ENCODE peak calls at places on chromosome 1, in seven cellular contexts. One of them, this sample, is unnamed.
A peak's percentile ranks its signal among the peaks of the same experiment; 100 is the strongest.

GRCh38 chr1:204442376-204443259 is 31.0 kb upstream of the PPP1R15B start:
- DNase-seq in neural crest cell: no peak
- DNase-seq in epithelial cell of esophagus: no peak
- DNase-seq in M059J: no peak
- DNase-seq in SHP77 treated with DMSO at 0.1 percent for 48 hours: no peak
- DNase-seq in endothelial cell: no peak
- DNase-seq in activated CD8-positive, alpha-beta memory T cell treated with anti-CD3 and anti-CD28 coated beads for 4 hours: no peak
- DNase-seq in this sample: no peak

GRCh38 chr1:44072204-44072603 is 40.9 kb upstream of the SLC6A9 start:
- DNase-seq in neural crest cell: no peak
- DNase-seq in epithelial cell of esophagus: peak; percentile 77
- DNase-seq in M059J: peak; percentile 88
- DNase-seq in SHP77 treated with DMSO at 0.1 percent for 48 hours: no peak
- DNase-seq in endothelial cell: no peak
- DNase-seq in activated CD8-positive, alpha-beta memory T cell treated with anti-CD3 and anti-CD28 coated beads for 4 hours: no peak
- DNase-seq in this sample: peak; percentile 48

GRCh38 chr1:107529511-107530149 is 388.8 kb downstream of the NTNG1 start:
- DNase-seq in neural crest cell: peak; percentile 2
- DNase-seq in epithelial cell of esophagus: peak; percentile 79
- DNase-seq in M059J: peak; percentile 63
- DNase-seq in SHP77 treated with DMSO at 0.1 percent for 48 hours: peak; percentile 75
- DNase-seq in endothelial cell: peak; percentile 29
- DNase-seq in activated CD8-positive, alpha-beta memory T cell treated with anti-CD3 and anti-CD28 coated beads for 4 hours: no peak
- DNase-seq in this sample: peak; percentile 81

GRCh38 chr1:58290685-58291372 is 255.7 kb downstream of the OMA1 start:
- DNase-seq in neural crest cell: peak; percentile 62
- DNase-seq in epithelial cell of esophagus: peak; percentile 42
- DNase-seq in M059J: peak; percentile 48
- DNase-seq in SHP77 treated with DMSO at 0.1 percent for 48 hours: no peak
- DNase-seq in endothelial cell: peak; percentile 70
- DNase-seq in activated CD8-positive, alpha-beta memory T cell treated with anti-CD3 and anti-CD28 coated beads for 4 hours: no peak
- DNase-seq in this sample: peak; percentile 0

GRCh38 chr1:94883688-94884087 is 43.2 kb downstream of the CNN3 start:
- DNase-seq in neural crest cell: no peak
- DNase-seq in epithelial cell of esophagus: no peak
- DNase-seq in M059J: peak; percentile 66
- DNase-seq in SHP77 treated with DMSO at 0.1 percent for 48 hours: no peak
- DNase-seq in endothelial cell: no peak
- DNase-seq in activated CD8-positive, alpha-beta memory T cell treated with anti-CD3 and anti-CD28 coated beads for 4 hours: no peak
- DNase-seq in this sample: no peak

GRCh38 chr1:115199416-115200132 is 110.3 kb upstream of the TSPAN2 start:
- DNase-seq in neural crest cell: no peak
- DNase-seq in epithelial cell of esophagus: no peak
- DNase-seq in M059J: no peak
- DNase-seq in SHP77 treated with DMSO at 0.1 percent for 48 hours: no peak
- DNase-seq in endothelial cell: no peak
- DNase-seq in activated CD8-positive, alpha-beta memory T cell treated with anti-CD3 and anti-CD28 coated beads for 4 hours: no peak
- DNase-seq in this sample: no peak

GRCh38 chr1:182149411-182149965 is 88.0 kb upstream of the ZNF648 start:
- DNase-seq in neural crest cell: no peak
- DNase-seq in epithelial cell of esophagus: peak; percentile 84
- DNase-seq in M059J: peak; percentile 80
- DNase-seq in SHP77 treated with DMSO at 0.1 percent for 48 hours: no peak
- DNase-seq in endothelial cell: no peak
- DNase-seq in activated CD8-positive, alpha-beta memory T cell treated with anti-CD3 and anti-CD28 coated beads for 4 hours: no peak
- DNase-seq in this sample: peak; percentile 70

GRCh38 chr1:10612446-10613160 is 137.9 kb downstream of the PEX14 start:
- DNase-seq in neural crest cell: no peak
- DNase-seq in epithelial cell of esophagus: no peak
- DNase-seq in M059J: no peak
- DNase-seq in SHP77 treated with DMSO at 0.1 percent for 48 hours: no peak
- DNase-seq in endothelial cell: no peak
- DNase-seq in activated CD8-positive, alpha-beta memory T cell treated with anti-CD3 and anti-CD28 coated beads for 4 hours: no peak
- DNase-seq in this sample: no peak

GRCh38 chr1:39050001-39050400 is 23.9 kb downstream of the NDUFS5 start:
- DNase-seq in neural crest cell: no peak
- DNase-seq in epithelial cell of esophagus: no peak
- DNase-seq in M059J: no peak
- DNase-seq in SHP77 treated with DMSO at 0.1 percent for 48 hours: no peak
- DNase-seq in endothelial cell: no peak
- DNase-seq in activated CD8-positive, alpha-beta memory T cell treated with anti-CD3 and anti-CD28 coated beads for 4 hours: no peak
- DNase-seq in this sample: no peak

GRCh38 chr1:161185732-161186311 is 8.5 kb upstream of the B4GALT3 start:
- DNase-seq in neural crest cell: no peak
- DNase-seq in epithelial cell of esophagus: no peak
- DNase-seq in M059J: no peak
- DNase-seq in SHP77 treated with DMSO at 0.1 percent for 48 hours: no peak
- DNase-seq in endothelial cell: no peak
- DNase-seq in activated CD8-positive, alpha-beta memory T cell treated with anti-CD3 and anti-CD28 coated beads for 4 hours: no peak
- DNase-seq in this sample: peak; percentile 84

GRCh38 chr1:56963667-56964066 is 2.1 kb downstream of the C8B start:
- DNase-seq in neural crest cell: no peak
- DNase-seq in epithelial cell of esophagus: peak; percentile 38
- DNase-seq in M059J: no peak
- DNase-seq in SHP77 treated with DMSO at 0.1 percent for 48 hours: no peak
- DNase-seq in endothelial cell: no peak
- DNase-seq in activated CD8-positive, alpha-beta memory T cell treated with anti-CD3 and anti-CD28 coated beads for 4 hours: no peak
- DNase-seq in this sample: no peak

GRCh38 chr1:9630331-9631081 is 21.0 kb upstream of the PIK3CD start:
- DNase-seq in neural crest cell: no peak
- DNase-seq in epithelial cell of esophagus: no peak
- DNase-seq in M059J: no peak
- DNase-seq in SHP77 treated with DMSO at 0.1 percent for 48 hours: no peak
- DNase-seq in endothelial cell: no peak
- DNase-seq in activated CD8-positive, alpha-beta memory T cell treated with anti-CD3 and anti-CD28 coated beads for 4 hours: no peak
- DNase-seq in this sample: no peak

GRCh38 chr1:12594966-12595838 is 22.8 kb downstream of the DHRS3 start:
- DNase-seq in neural crest cell: no peak
- DNase-seq in epithelial cell of esophagus: no peak
- DNase-seq in M059J: no peak
- DNase-seq in SHP77 treated with DMSO at 0.1 percent for 48 hours: no peak
- DNase-seq in endothelial cell: peak; percentile 46
- DNase-seq in activated CD8-positive, alpha-beta memory T cell treated with anti-CD3 and anti-CD28 coated beads for 4 hours: no peak
- DNase-seq in this sample: no peak

GRCh38 chr1:185864889-185865288 is 130.7 kb downstream of the HMCN1 start:
- DNase-seq in neural crest cell: no peak
- DNase-seq in epithelial cell of esophagus: peak; percentile 90
- DNase-seq in M059J: peak; percentile 82
- DNase-seq in SHP77 treated with DMSO at 0.1 percent for 48 hours: no peak
- DNase-seq in endothelial cell: no peak
- DNase-seq in activated CD8-positive, alpha-beta memory T cell treated with anti-CD3 and anti-CD28 coated beads for 4 hours: no peak
- DNase-seq in this sample: no peak

GRCh38 chr1:8155528-8156186 is 129.5 kb upstream of the ERRFI1 start:
- DNase-seq in neural crest cell: no peak
- DNase-seq in epithelial cell of esophagus: peak; percentile 88
- DNase-seq in M059J: peak; percentile 80
- DNase-seq in SHP77 treated with DMSO at 0.1 percent for 48 hours: no peak
- DNase-seq in endothelial cell: no peak
- DNase-seq in activated CD8-positive, alpha-beta memory T cell treated with anti-CD3 and anti-CD28 coated beads for 4 hours: no peak
- DNase-seq in this sample: no peak

GRCh38 chr1:35298464-35298863 is 30.0 kb downstream of the ZMYM4 start:
- DNase-seq in neural crest cell: no peak
- DNase-seq in epithelial cell of esophagus: peak; percentile 45
- DNase-seq in M059J: peak; percentile 49
- DNase-seq in SHP77 treated with DMSO at 0.1 percent for 48 hours: no peak
- DNase-seq in endothelial cell: peak; percentile 43
- DNase-seq in activated CD8-positive, alpha-beta memory T cell treated with anti-CD3 and anti-CD28 coated beads for 4 hours: peak; percentile 1
- DNase-seq in this sample: peak; percentile 60

GRCh38 chr1:18234790-18235242 is 127.2 kb downstream of the IGSF21 start:
- DNase-seq in neural crest cell: peak; percentile 60
- DNase-seq in epithelial cell of esophagus: peak; percentile 7
- DNase-seq in M059J: peak; percentile 51
- DNase-seq in SHP77 treated with DMSO at 0.1 percent for 48 hours: peak; percentile 61
- DNase-seq in endothelial cell: peak; percentile 75
- DNase-seq in activated CD8-positive, alpha-beta memory T cell treated with anti-CD3 and anti-CD28 coated beads for 4 hours: no peak
- DNase-seq in this sample: peak; percentile 48

GRCh38 chr1:24888971-24889670 is 41.0 kb downstream of the RUNX3 start:
- DNase-seq in neural crest cell: no peak
- DNase-seq in epithelial cell of esophagus: peak; percentile 37
- DNase-seq in M059J: peak; percentile 62
- DNase-seq in SHP77 treated with DMSO at 0.1 percent for 48 hours: no peak
- DNase-seq in endothelial cell: no peak
- DNase-seq in activated CD8-positive, alpha-beta memory T cell treated with anti-CD3 and anti-CD28 coated beads for 4 hours: no peak
- DNase-seq in this sample: no peak

GRCh38 chr1:150562384-150563339 is 13.5 kb downstream of the ADAMTSL4 start:
- DNase-seq in neural crest cell: no peak
- DNase-seq in epithelial cell of esophagus: peak; percentile 53
- DNase-seq in M059J: peak; percentile 54
- DNase-seq in SHP77 treated with DMSO at 0.1 percent for 48 hours: peak; percentile 68
- DNase-seq in endothelial cell: no peak
- DNase-seq in activated CD8-positive, alpha-beta memory T cell treated with anti-CD3 and anti-CD28 coated beads for 4 hours: peak; percentile 43
- DNase-seq in this sample: no peak

GRCh38 chr1:168751195-168751650 is 22.2 kb upstream of the DPT start:
- DNase-seq in neural crest cell: no peak
- DNase-seq in epithelial cell of esophagus: no peak
- DNase-seq in M059J: peak; percentile 43
- DNase-seq in SHP77 treated with DMSO at 0.1 percent for 48 hours: no peak
- DNase-seq in endothelial cell: no peak
- DNase-seq in activated CD8-positive, alpha-beta memory T cell treated with anti-CD3 and anti-CD28 coated beads for 4 hours: no peak
- DNase-seq in this sample: no peak

This sample was measured in Kasumi-1.